ENCODE peak calls at places on chromosomes 1 and 21, in six cellular contexts. One of them, this sample, is unnamed.

GRCh38 chr1:205358579-205358978 is 1.9 kb upstream of the KLHDC8A start:
- DNase-seq in memory B cell: no peak
- DNase-seq in endothelial cell of umbilical vein: no peak
- DNase-seq in central memory CD4-positive, alpha-beta T cell: no peak
- DNase-seq in CD8-positive, alpha-beta T cell: no peak
- DNase-seq in Daoy: no peak
- DNase-seq in this sample: no peak

GRCh38 chr21:31530918-31531705 is 128.4 kb upstream of the SOD1 start:
- DNase-seq in memory B cell: no peak
- DNase-seq in endothelial cell of umbilical vein: no peak
- DNase-seq in central memory CD4-positive, alpha-beta T cell: no peak
- DNase-seq in CD8-positive, alpha-beta T cell: no peak
- DNase-seq in Daoy: peak
- DNase-seq in this sample: no peak

GRCh38 chr1:63877021-63877767 is 103.4 kb downstream of the ROR1 start:
- DNase-seq in memory B cell: no peak
- DNase-seq in endothelial cell of umbilical vein: no peak
- DNase-seq in central memory CD4-positive, alpha-beta T cell: no peak
- DNase-seq in CD8-positive, alpha-beta T cell: no peak
- DNase-seq in Daoy: no peak
- DNase-seq in this sample: no peak

GRCh38 chr1:93588206-93588605 is 93.4 kb downstream of the BCAR3 start:
- DNase-seq in memory B cell: no peak
- DNase-seq in endothelial cell of umbilical vein: peak
- DNase-seq in central memory CD4-positive, alpha-beta T cell: no peak
- DNase-seq in CD8-positive, alpha-beta T cell: no peak
- DNase-seq in Daoy: no peak
- DNase-seq in this sample: no peak

GRCh38 chr1:200042437-200043329 is 15.2 kb downstream of the NR5A2 start:
- DNase-seq in memory B cell: no peak
- DNase-seq in endothelial cell of umbilical vein: peak
- DNase-seq in central memory CD4-positive, alpha-beta T cell: no peak
- DNase-seq in CD8-positive, alpha-beta T cell: no peak
- DNase-seq in Daoy: no peak
- DNase-seq in this sample: no peak

GRCh38 chr1:221987860-221988520 is 246.1 kb upstream of the DUSP10 start:
- DNase-seq in memory B cell: no peak
- DNase-seq in endothelial cell of umbilical vein: no peak
- DNase-seq in central memory CD4-positive, alpha-beta T cell: no peak
- DNase-seq in CD8-positive, alpha-beta T cell: no peak
- DNase-seq in Daoy: peak
- DNase-seq in this sample: peak

GRCh38 chr21:32360401-32360981 is 32.3 kb downstream of the URB1 start:
- DNase-seq in memory B cell: no peak
- DNase-seq in endothelial cell of umbilical vein: peak
- DNase-seq in central memory CD4-positive, alpha-beta T cell: no peak
- DNase-seq in CD8-positive, alpha-beta T cell: no peak
- DNase-seq in Daoy: no peak
- DNase-seq in this sample: no peak

GRCh38 chr1:26060832-26061574 is 6.4 kb downstream of the TRIM63 start:
- DNase-seq in memory B cell: no peak
- DNase-seq in endothelial cell of umbilical vein: no peak
- DNase-seq in central memory CD4-positive, alpha-beta T cell: no peak
- DNase-seq in CD8-positive, alpha-beta T cell: no peak
- DNase-seq in Daoy: no peak
- DNase-seq in this sample: no peak

GRCh38 chr1:165290143-165290542 is 66.4 kb downstream of the LMX1A start:
- DNase-seq in memory B cell: no peak
- DNase-seq in endothelial cell of umbilical vein: no peak
- DNase-seq in central memory CD4-positive, alpha-beta T cell: no peak
- DNase-seq in CD8-positive, alpha-beta T cell: no peak
- DNase-seq in Daoy: peak
- DNase-seq in this sample: no peak

GRCh38 chr1:228030451-228031201 is 23.8 kb downstream of the WNT3A start:
- DNase-seq in memory B cell: no peak
- DNase-seq in endothelial cell of umbilical vein: no peak
- DNase-seq in central memory CD4-positive, alpha-beta T cell: no peak
- DNase-seq in CD8-positive, alpha-beta T cell: no peak
- DNase-seq in Daoy: no peak
- DNase-seq in this sample: no peak

GRCh38 chr1:243294723-243295121 is 38.9 kb downstream of the SDCCAG8 start:
- DNase-seq in memory B cell: no peak
- DNase-seq in endothelial cell of umbilical vein: peak
- DNase-seq in central memory CD4-positive, alpha-beta T cell: no peak
- DNase-seq in CD8-positive, alpha-beta T cell: no peak
- DNase-seq in Daoy: no peak
- DNase-seq in this sample: no peak

GRCh38 chr1:998905-999796 is 746 bp downstream of the HES4 start:
- DNase-seq in memory B cell: peak
- DNase-seq in endothelial cell of umbilical vein: no peak
- DNase-seq in central memory CD4-positive, alpha-beta T cell: peak
- DNase-seq in CD8-positive, alpha-beta T cell: no peak
- DNase-seq in Daoy: peak
- DNase-seq in this sample: no peak

GRCh38 chr1:111099289-111099688 is 40.6 kb downstream of the DRAM2 start:
- DNase-seq in memory B cell: no peak
- DNase-seq in endothelial cell of umbilical vein: peak
- DNase-seq in central memory CD4-positive, alpha-beta T cell: no peak
- DNase-seq in CD8-positive, alpha-beta T cell: no peak
- DNase-seq in Daoy: no peak
- DNase-seq in this sample: no peak

GRCh38 chr1:205750683-205751651 is 985 bp upstream of the NUCKS1 start:
- DNase-seq in memory B cell: no peak
- DNase-seq in endothelial cell of umbilical vein: no peak
- DNase-seq in central memory CD4-positive, alpha-beta T cell: no peak
- DNase-seq in CD8-positive, alpha-beta T cell: no peak
- DNase-seq in Daoy: no peak
- DNase-seq in this sample: no peak

GRCh38 chr1:239811211-239811902 is 280.3 kb upstream of the FMN2 start:
- DNase-seq in memory B cell: no peak
- DNase-seq in endothelial cell of umbilical vein: no peak
- DNase-seq in central memory CD4-positive, alpha-beta T cell: peak
- DNase-seq in CD8-positive, alpha-beta T cell: no peak
- DNase-seq in Daoy: no peak
- DNase-seq in this sample: no peak

GRCh38 chr1:63317007-63317813 is 5.2 kb upstream of the FOXD3 start:
- DNase-seq in memory B cell: peak
- DNase-seq in endothelial cell of umbilical vein: peak
- DNase-seq in central memory CD4-positive, alpha-beta T cell: peak
- DNase-seq in CD8-positive, alpha-beta T cell: no peak
- DNase-seq in Daoy: peak
- DNase-seq in this sample: peak